ENCODE peak calls at places on chromosome 21, in seven cellular contexts. H is transverse colon, O is SK-N-SH, M is endothelial cell of umbilical vein, E is HCT116, B is stomach, V is GM23338. L is an unnamed sample.

GRCh38 chr21:16402752-16403151 is 673.0 kb downstream of the USP25 start:
- DNase-seq in H (no peak), O (no peak), M (peak), E (no peak), B (no peak), V (no peak), L (no peak)

GRCh38 chr21:45802425-45802824 is 158.9 kb downstream of the PCBP3 start:
- DNase-seq in H (no peak), O (no peak), M (no peak), E (no peak), B (no peak), V (no peak), L (no peak)

GRCh38 chr21:42061195-42061865 is 9.8 kb upstream of the UMODL1 start:
- DNase-seq in H (peak), O (no peak), M (no peak), E (no peak), B (no peak), V (no peak), L (peak)

GRCh38 chr21:42309753-42310213 is 5.4 kb downstream of the TFF3 start:
- DNase-seq in H (peak), O (peak), M (peak), E (peak), B (peak), V (peak), L (peak)

GRCh38 chr21:35102488-35103407 is 53.6 kb upstream of the RUNX1 start:
- DNase-seq in H (peak), O (no peak), M (no peak), E (no peak), B (peak), V (no peak), L (peak)

GRCh38 chr21:15872236-15872635 is 142.5 kb downstream of the USP25 start:
- DNase-seq in H (no peak), O (no peak), M (no peak), E (no peak), B (no peak), V (no peak), L (no peak)

GRCh38 chr21:45637883-45638282 is 5.6 kb upstream of the PCBP3 start:
- DNase-seq in H (no peak), O (no peak), M (no peak), E (no peak), B (no peak), V (peak), L (no peak)

GRCh38 chr21:19507682-19508260 is 1104.2 kb upstream of the TMPRSS15 start:
- DNase-seq in H (no peak), O (peak), M (no peak), E (no peak), B (no peak), V (peak), L (no peak)

GRCh38 chr21:40102682-40103081 is 235.4 kb downstream of the PCP4 start:
- DNase-seq in H (no peak), O (no peak), M (no peak), E (no peak), B (no peak), V (no peak), L (no peak)

GRCh38 chr21:28770867-28771661 is 221.6 kb downstream of the LTN1 start:
- DNase-seq in H (no peak), O (no peak), M (no peak), E (no peak), B (no peak), V (no peak), L (no peak)

GRCh38 chr21:45555557-45556301 is 13.5 kb upstream of the SLC19A1 start:
- DNase-seq in H (peak), O (peak), M (peak), E (peak), B (peak), V (peak), L (peak)

GRCh38 chr21:41251961-41252642 is 64.5 kb upstream of the FAM3B start:
- DNase-seq in H (no peak), O (no peak), M (no peak), E (no peak), B (no peak), V (no peak), L (no peak)

GRCh38 chr21:16108561-16109070 is 378.8 kb downstream of the USP25 start:
- DNase-seq in H (no peak), O (no peak), M (no peak), E (no peak), B (no peak), V (no peak), L (no peak)

GRCh38 chr21:40355076-40355475 is 487.8 kb downstream of the PCP4 start:
- DNase-seq in H (no peak), O (no peak), M (no peak), E (no peak), B (no peak), V (no peak), L (no peak)

GRCh38 chr21:45590726-45591618 is 48.7 kb upstream of the SLC19A1 start:
- DNase-seq in H (peak), O (no peak), M (no peak), E (no peak), B (no peak), V (peak), L (peak)

GRCh38 chr21:28776251-28776650 is 216.4 kb downstream of the LTN1 start:
- DNase-seq in H (no peak), O (no peak), M (no peak), E (no peak), B (no peak), V (no peak), L (no peak)

GRCh38 chr21:39911792-39912191 is 44.6 kb downstream of the PCP4 start:
- DNase-seq in H (no peak), O (no peak), M (no peak), E (no peak), B (no peak), V (no peak), L (no peak)

GRCh38 chr21:15837603-15838002 is 107.8 kb downstream of the USP25 start:
- DNase-seq in H (no peak), O (no peak), M (no peak), E (no peak), B (no peak), V (no peak), L (no peak)

GRCh38 chr21:34845521-34846213 is 176.9 kb downstream of the CLIC6 start:
- DNase-seq in H (peak), O (no peak), M (peak), E (peak), B (peak), V (no peak), L (peak)

GRCh38 chr21:26806734-26807372 is 38.4 kb downstream of the ADAMTS1 start:
- DNase-seq in H (no peak), O (no peak), M (no peak), E (no peak), B (no peak), V (no peak), L (no peak)

GRCh38 chr21:42187976-42188653 is 30.8 kb upstream of the ABCG1 start:
- DNase-seq in H (peak), O (no peak), M (no peak), E (no peak), B (peak), V (no peak), L (no peak)

GRCh38 chr21:41325138-41325537 is 8.5 kb downstream of the FAM3B start:
- DNase-seq in H (no peak), O (no peak), M (no peak), E (no peak), B (no peak), V (no peak), L (no peak)

GRCh38 chr21:29953690-29954089 is 13.9 kb upstream of the GRIK1 start:
- DNase-seq in H (no peak), O (no peak), M (no peak), E (no peak), B (no peak), V (no peak), L (no peak)

GRCh38 chr21:45823100-45823681 is 158.4 kb upstream of the COL6A1 start:
- DNase-seq in H (no peak), O (no peak), M (no peak), E (no peak), B (no peak), V (no peak), L (no peak)

GRCh38 chr21:29825936-29826335 is 113.9 kb downstream of the GRIK1 start:
- DNase-seq in H (no peak), O (no peak), M (no peak), E (no peak), B (no peak), V (no peak), L (no peak)

GRCh38 chr21:28436286-28436932 is 556.3 kb downstream of the LTN1 start:
- DNase-seq in H (no peak), O (no peak), M (peak), E (no peak), B (no peak), V (no peak), L (no peak)

GRCh38 chr21:28256420-28256831 is 736.3 kb downstream of the LTN1 start:
- DNase-seq in H (no peak), O (peak), M (no peak), E (no peak), B (no peak), V (no peak), L (no peak)

GRCh38 chr21:34797926-34798595 is 129.3 kb downstream of the CLIC6 start:
- DNase-seq in H (no peak), O (no peak), M (no peak), E (no peak), B (no peak), V (no peak), L (no peak)

GRCh38 chr21:17476006-17476405 is 36.8 kb upstream of the CXADR start:
- DNase-seq in H (no peak), O (no peak), M (no peak), E (no peak), B (peak), V (no peak), L (no peak)

GRCh38 chr21:26003428-26003827 is 167.1 kb downstream of the APP start:
- DNase-seq in H (no peak), O (no peak), M (no peak), E (no peak), B (no peak), V (no peak), L (no peak)

GRCh38 chr21:25733859-25734653 is 648 bp downstream of the ATP5PF start:
- DNase-seq in H (no peak), O (peak), M (peak), E (no peak), B (no peak), V (peak), L (peak)

GRCh38 chr21:46610018-46610701 is 5.3 kb upstream of the S100B start:
- DNase-seq in H (no peak), O (no peak), M (no peak), E (no peak), B (no peak), V (no peak), L (no peak)

GRCh38 chr21:45872902-45873301 is 108.7 kb upstream of the COL6A1 start:
- DNase-seq in H (no peak), O (no peak), M (no peak), E (no peak), B (no peak), V (no peak), L (no peak)

GRCh38 chr21:44005071-44005470 is 7.0 kb upstream of the TRAPPC10 start:
- DNase-seq in H (no peak), O (no peak), M (no peak), E (no peak), B (no peak), V (no peak), L (no peak)
- H3K27ac ChIP-seq in H (no peak), O (no peak), M (no peak), E (no peak), B (no peak), V (no peak), L (no peak)

GRCh38 chr21:14675774-14676530 is 129.8 kb upstream of the SAMSN1 start:
- DNase-seq in H (no peak), O (no peak), M (peak), E (no peak), B (no peak), V (no peak), L (peak)
- TF ChIP-seq POLR2AphosphoS5 in H (no peak), O (no peak), M (no peak), E (no peak), B (no peak), V (no peak), L (no peak)

DNA sequence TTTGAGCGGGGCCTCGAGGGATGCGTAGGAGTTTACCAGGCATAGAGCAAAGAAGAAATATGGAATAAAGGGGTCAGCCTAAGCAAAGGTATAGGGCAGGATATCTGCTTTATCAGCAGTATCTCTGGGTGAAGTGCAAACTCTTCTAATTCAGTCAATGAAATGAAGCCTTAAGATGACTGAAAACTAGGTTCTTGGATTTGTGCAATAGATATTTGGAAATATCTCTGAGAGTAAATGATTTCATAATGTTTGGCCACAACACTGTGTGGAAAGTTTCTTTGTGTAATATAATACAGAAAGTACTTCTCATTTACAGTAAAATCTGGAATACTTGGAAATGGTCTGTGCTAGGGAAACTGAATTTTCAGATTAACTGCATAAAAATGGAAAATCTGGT is 26.1 kb downstream of the KCNJ15 start:
- DNase-seq in H (no peak), O (no peak), M (no peak), E (no peak), B (no peak), V (no peak), L (peak)
- H3K27ac ChIP-seq in H (no peak), O (no peak), M (no peak), E (no peak), B (peak), V (no peak), L (peak)

GRCh38 chr21:21159253-21159899 is 161.2 kb downstream of the NCAM2 start:
- DNase-seq in H (no peak), O (no peak), M (no peak), E (no peak), B (no peak), V (no peak), L (no peak)

GRCh38 chr21:21163904-21164303 is 165.7 kb downstream of the NCAM2 start:
- DNase-seq in H (peak), O (peak), M (peak), E (peak), B (peak), V (peak), L (peak)

DNA sequence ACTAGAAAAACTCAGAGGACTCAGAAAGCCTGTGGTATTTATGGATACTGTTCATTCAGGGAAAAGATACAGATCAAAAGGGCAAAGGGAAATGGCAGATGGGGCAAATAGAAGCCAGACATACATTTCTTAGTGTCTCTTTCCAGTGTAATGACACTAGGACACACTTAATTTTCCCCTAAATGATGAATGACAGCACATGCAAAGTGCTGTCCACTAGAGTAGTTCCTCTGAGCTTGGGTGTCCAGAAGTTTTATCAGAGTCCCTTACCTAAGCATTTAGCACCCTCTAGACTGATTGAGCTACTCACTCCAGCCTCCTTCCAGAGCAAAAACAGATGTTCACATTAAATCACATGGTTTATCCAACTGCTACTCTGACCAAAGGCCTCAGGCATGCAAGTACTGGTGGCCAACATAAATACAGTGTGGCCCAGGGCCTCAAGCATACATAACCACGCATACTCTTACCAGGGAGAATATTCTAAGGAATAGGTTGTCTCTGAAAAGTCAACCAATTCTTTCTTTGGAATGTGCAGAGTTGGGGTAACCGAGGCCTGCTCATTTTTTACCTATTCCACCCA is 166.9 kb downstream of the NCAM2 start:
- DNase-seq in H (no peak), O (peak), M (no peak), E (no peak), B (no peak), V (no peak), L (no peak)
- TF ChIP-seq POLR2AphosphoS5 in H (no peak), O (peak), M (no peak), E (no peak), B (no peak), V (no peak), L (no peak)

GRCh38 chr21:44495641-44496040 is 40.3 kb downstream of the LRRC3 start:
- DNase-seq in H (no peak), O (no peak), M (no peak), E (no peak), B (no peak), V (no peak), L (no peak)
- H3K27ac ChIP-seq in H (no peak), O (no peak), M (no peak), E (no peak), B (no peak), V (no peak), L (no peak)

DNA sequence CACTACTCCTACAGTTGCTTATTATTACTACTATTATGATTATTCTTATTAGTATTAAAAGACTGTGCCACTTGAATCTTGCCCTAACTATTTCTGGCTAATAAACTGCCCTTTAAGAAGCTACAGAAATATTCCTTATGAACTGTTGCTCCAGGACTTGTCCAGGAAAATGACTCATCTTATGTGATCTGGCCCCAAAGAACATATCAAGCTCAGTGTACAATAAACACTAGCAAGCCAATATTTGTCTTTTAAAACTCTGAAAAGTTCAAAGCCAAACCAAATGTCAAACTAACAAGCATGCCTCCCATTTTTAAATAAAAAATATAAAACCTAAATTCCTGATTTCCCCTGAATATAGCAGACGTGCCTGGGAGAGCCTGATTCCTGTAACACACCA is 88.7 kb upstream of the SIM2 start:
- DNase-seq in H (no peak), O (no peak), M (peak), E (no peak), B (no peak), V (no peak), L (no peak)
- TF ChIP-seq POLR2AphosphoS5 in H (no peak), O (no peak), M (no peak), E (no peak), B (no peak), V (no peak), L (no peak)

GRCh38 chr21:33128538-33128937 is 58.6 kb downstream of the OLIG1 start:
- DNase-seq in H (no peak), O (no peak), M (no peak), E (no peak), B (no peak), V (no peak), L (peak)

GRCh38 chr21:33127154-33127893 is 57.4 kb downstream of the OLIG1 start:
- DNase-seq in H (peak), O (peak), M (peak), E (peak), B (peak), V (peak), L (peak)

GRCh38 chr21:33135925-33136324 is 66.0 kb downstream of the OLIG1 start:
- DNase-seq in H (no peak), O (no peak), M (no peak), E (no peak), B (no peak), V (no peak), L (no peak)

GRCh38 chr21:33133912-33134311 is 64.0 kb downstream of the OLIG1 start:
- DNase-seq in H (no peak), O (no peak), M (no peak), E (no peak), B (no peak), V (no peak), L (no peak)

GRCh38 chr21:33132054-33132453 is 62.1 kb downstream of the OLIG1 start:
- DNase-seq in H (no peak), O (no peak), M (no peak), E (no peak), B (no peak), V (no peak), L (no peak)
- H3K27ac ChIP-seq in H (no peak), O (no peak), M (no peak), E (no peak), B (no peak), V (no peak), L (no peak)

GRCh38 chr21:43318841-43319781 is 107.8 kb downstream of the SIK1 start:
- DNase-seq in H (peak), O (peak), M (no peak), E (no peak), B (no peak), V (no peak), L (no peak)
- TF ChIP-seq POLR2AphosphoS5 in H (no peak), O (no peak), M (no peak), E (no peak), B (no peak), V (no peak), L (no peak)

GRCh38 chr21:31289702-31290101 is 54.4 kb downstream of the TIAM1 start:
- DNase-seq in H (no peak), O (no peak), M (no peak), E (no peak), B (no peak), V (no peak), L (no peak)
- H3K27ac ChIP-seq in H (no peak), O (no peak), M (no peak), E (no peak), B (no peak), V (no peak), L (no peak)

GRCh38 chr21:33552999-33553598 is 10.3 kb downstream of the SON start:
- DNase-seq in H (no peak), O (no peak), M (no peak), E (no peak), B (no peak), V (no peak), L (no peak)

GRCh38 chr21:33550772-33551660 is 8.2 kb downstream of the SON start:
- DNase-seq in H (no peak), O (no peak), M (no peak), E (no peak), B (no peak), V (no peak), L (no peak)

GRCh38 chr21:33552093-33552998 is 9.5 kb downstream of the SON start:
- DNase-seq in H (no peak), O (peak), M (no peak), E (no peak), B (no peak), V (no peak), L (no peak)

GRCh38 chr21:33551664-33552063 is 8.8 kb downstream of the SON start:
- DNase-seq in H (no peak), O (no peak), M (no peak), E (no peak), B (no peak), V (no peak), L (no peak)

DNA sequence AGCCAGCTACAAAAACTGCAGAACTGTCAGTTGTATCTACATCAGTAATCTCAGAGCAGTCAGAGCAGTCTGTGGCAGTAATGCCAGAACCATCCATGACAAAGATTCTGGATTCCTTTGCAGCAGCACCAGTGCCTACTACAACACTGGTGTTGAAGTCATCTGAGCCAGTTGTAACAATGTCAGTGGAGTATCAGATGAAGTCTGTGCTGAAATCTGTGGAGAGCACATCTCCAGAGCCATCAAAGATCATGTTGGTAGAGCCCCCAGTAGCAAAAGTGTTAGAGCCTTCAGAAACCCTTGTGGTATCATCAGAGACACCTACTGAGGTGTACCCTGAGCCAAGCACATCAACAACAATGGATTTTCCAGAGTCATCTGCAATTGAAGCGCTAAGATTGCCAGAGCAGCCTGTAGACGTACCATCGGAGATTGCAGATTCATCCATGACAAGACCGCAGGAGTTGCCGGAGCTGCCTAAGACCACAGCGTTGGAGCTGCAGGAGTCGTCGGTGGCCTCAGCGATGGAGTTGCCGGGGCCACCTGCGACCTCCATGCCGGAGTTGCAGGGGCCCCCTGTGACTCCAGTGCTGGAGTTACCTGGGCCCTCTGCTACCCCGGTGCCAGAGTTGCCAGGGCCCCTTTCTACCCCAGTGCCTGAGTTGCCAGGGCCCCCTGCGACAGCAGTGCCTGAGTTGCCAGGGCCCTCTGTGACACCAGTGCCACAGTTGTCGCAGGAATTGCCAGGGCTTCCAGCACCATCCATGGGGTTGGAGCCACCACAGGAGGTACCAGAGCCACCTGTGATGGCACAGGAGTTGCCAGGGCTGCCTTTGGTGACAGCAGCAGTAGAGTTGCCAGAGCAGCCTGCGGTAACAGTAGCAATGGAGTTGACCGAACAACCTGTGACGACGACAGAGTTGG is 7.3 kb downstream of the SON start:
- DNase-seq in H (no peak), O (no peak), M (no peak), E (no peak), B (no peak), V (no peak), L (no peak)
- TF ChIP-seq POLR2AphosphoS5 in H (no peak), O (peak), M (no peak), E (no peak), B (no peak), V (no peak), L (no peak)